ENCODE peak calls at places on chromosomes 16 and 17, in ten cellular contexts. One of them, this sample, is unnamed.

GRCh38 chr17:74466111-74466784 is at the start of gene CD300A:
- DNase-seq in heart right ventricle: peak
- DNase-seq in spleen: peak
- DNase-seq in PC-3: no peak
- DNase-seq in hepatocyte: no peak
- DNase-seq in ovary: no peak
- DNase-seq in fibroblast of lung: no peak
- DNase-seq in CD4-positive, alpha-beta memory T cell: no peak
- DNase-seq in NB4: peak
- DNase-seq in bronchial epithelial cell: no peak
- DNase-seq in this sample: no peak

GRCh38 chr17:58184308-58184985 is 8.1 kb upstream of the EPX start:
- DNase-seq in heart right ventricle: no peak
- DNase-seq in spleen: no peak
- DNase-seq in PC-3: peak
- DNase-seq in hepatocyte: no peak
- DNase-seq in ovary: no peak
- DNase-seq in fibroblast of lung: peak
- DNase-seq in CD4-positive, alpha-beta memory T cell: no peak
- DNase-seq in NB4: peak
- DNase-seq in bronchial epithelial cell: peak
- DNase-seq in this sample: no peak

GRCh38 chr17:20171741-20172377 is 162.7 kb downstream of the SPECC1 start:
- DNase-seq in heart right ventricle: no peak
- DNase-seq in spleen: no peak
- DNase-seq in PC-3: no peak
- DNase-seq in hepatocyte: peak
- DNase-seq in ovary: no peak
- DNase-seq in fibroblast of lung: peak
- DNase-seq in CD4-positive, alpha-beta memory T cell: no peak
- DNase-seq in NB4: no peak
- DNase-seq in bronchial epithelial cell: no peak
- DNase-seq in this sample: no peak

GRCh38 chr17:15475620-15476354 is 8.4 kb upstream of the CDRT4 start:
- DNase-seq in heart right ventricle: no peak
- DNase-seq in spleen: no peak
- DNase-seq in PC-3: no peak
- DNase-seq in hepatocyte: peak
- DNase-seq in ovary: no peak
- DNase-seq in fibroblast of lung: peak
- DNase-seq in CD4-positive, alpha-beta memory T cell: no peak
- DNase-seq in NB4: no peak
- DNase-seq in bronchial epithelial cell: peak
- DNase-seq in this sample: peak

GRCh38 chr17:76139801-76140660 is 1.0 kb downstream of the FOXJ1 start:
- DNase-seq in heart right ventricle: no peak
- DNase-seq in spleen: peak
- DNase-seq in PC-3: no peak
- DNase-seq in hepatocyte: peak
- DNase-seq in ovary: no peak
- DNase-seq in fibroblast of lung: no peak
- DNase-seq in CD4-positive, alpha-beta memory T cell: no peak
- DNase-seq in NB4: no peak
- DNase-seq in bronchial epithelial cell: no peak
- DNase-seq in this sample: no peak

GRCh38 chr16:11685844-11686618 is 17.8 kb downstream of the SNN start:
- DNase-seq in heart right ventricle: no peak
- DNase-seq in spleen: no peak
- DNase-seq in PC-3: peak
- DNase-seq in hepatocyte: no peak
- DNase-seq in ovary: no peak
- DNase-seq in fibroblast of lung: peak
- DNase-seq in CD4-positive, alpha-beta memory T cell: no peak
- DNase-seq in NB4: no peak
- DNase-seq in bronchial epithelial cell: no peak
- DNase-seq in this sample: no peak

GRCh38 chr17:5077781-5078105 is 524 bp upstream of the ZFP3 start:
- DNase-seq in heart right ventricle: no peak
- DNase-seq in spleen: no peak
- DNase-seq in PC-3: no peak
- DNase-seq in hepatocyte: no peak
- DNase-seq in ovary: no peak
- DNase-seq in fibroblast of lung: no peak
- DNase-seq in CD4-positive, alpha-beta memory T cell: no peak
- DNase-seq in NB4: no peak
- DNase-seq in bronchial epithelial cell: no peak
- DNase-seq in this sample: no peak

GRCh38 chr17:6487243-6488007 is 43.2 kb downstream of the PIMREG start:
- DNase-seq in heart right ventricle: no peak
- DNase-seq in spleen: peak
- DNase-seq in PC-3: no peak
- DNase-seq in hepatocyte: no peak
- DNase-seq in ovary: no peak
- DNase-seq in fibroblast of lung: no peak
- DNase-seq in CD4-positive, alpha-beta memory T cell: no peak
- DNase-seq in NB4: no peak
- DNase-seq in bronchial epithelial cell: no peak
- DNase-seq in this sample: no peak

GRCh38 chr17:4934173-4934979 is 2.3 kb downstream of the GP1BA start:
- DNase-seq in heart right ventricle: no peak
- DNase-seq in spleen: no peak
- DNase-seq in PC-3: peak
- DNase-seq in hepatocyte: peak
- DNase-seq in ovary: no peak
- DNase-seq in fibroblast of lung: peak
- DNase-seq in CD4-positive, alpha-beta memory T cell: no peak
- DNase-seq in NB4: peak
- DNase-seq in bronchial epithelial cell: peak
- DNase-seq in this sample: no peak

GRCh38 chr16:383326-384020 is 1.7 kb upstream of the PGAP6 start:
- DNase-seq in heart right ventricle: no peak
- DNase-seq in spleen: peak
- DNase-seq in PC-3: peak
- DNase-seq in hepatocyte: peak
- DNase-seq in ovary: no peak
- DNase-seq in fibroblast of lung: no peak
- DNase-seq in CD4-positive, alpha-beta memory T cell: no peak
- DNase-seq in NB4: no peak
- DNase-seq in bronchial epithelial cell: peak
- DNase-seq in this sample: no peak

GRCh38 chr17:70365098-70365583 is 195.8 kb downstream of the KCNJ2 start:
- DNase-seq in heart right ventricle: no peak
- DNase-seq in spleen: no peak
- DNase-seq in PC-3: no peak
- DNase-seq in hepatocyte: peak
- DNase-seq in ovary: no peak
- DNase-seq in fibroblast of lung: peak
- DNase-seq in CD4-positive, alpha-beta memory T cell: no peak
- DNase-seq in NB4: peak
- DNase-seq in bronchial epithelial cell: peak
- DNase-seq in this sample: peak

GRCh38 chr16:84548971-84549844 is 44.7 kb upstream of the MEAK7 start:
- DNase-seq in heart right ventricle: peak
- DNase-seq in spleen: peak
- DNase-seq in PC-3: no peak
- DNase-seq in hepatocyte: no peak
- DNase-seq in ovary: no peak
- DNase-seq in fibroblast of lung: peak
- DNase-seq in CD4-positive, alpha-beta memory T cell: peak
- DNase-seq in NB4: peak
- DNase-seq in bronchial epithelial cell: no peak
- DNase-seq in this sample: no peak

GRCh38 chr17:82815790-82816305 is 24.0 kb downstream of the ZNF750 start:
- DNase-seq in heart right ventricle: no peak
- DNase-seq in spleen: no peak
- DNase-seq in PC-3: no peak
- DNase-seq in hepatocyte: no peak
- DNase-seq in ovary: no peak
- DNase-seq in fibroblast of lung: no peak
- DNase-seq in CD4-positive, alpha-beta memory T cell: no peak
- DNase-seq in NB4: no peak
- DNase-seq in bronchial epithelial cell: no peak
- DNase-seq in this sample: no peak

GRCh38 chr16:5467552-5467951 is 370.0 kb upstream of the EEF2KMT start:
- DNase-seq in heart right ventricle: no peak
- DNase-seq in spleen: no peak
- DNase-seq in PC-3: no peak
- DNase-seq in hepatocyte: no peak
- DNase-seq in ovary: no peak
- DNase-seq in fibroblast of lung: no peak
- DNase-seq in CD4-positive, alpha-beta memory T cell: no peak
- DNase-seq in NB4: no peak
- DNase-seq in bronchial epithelial cell: no peak
- DNase-seq in this sample: no peak

GRCh38 chr17:49076575-49077384 is 55.8 kb upstream of the B4GALNT2 start:
- DNase-seq in heart right ventricle: no peak
- DNase-seq in spleen: no peak
- DNase-seq in PC-3: peak
- DNase-seq in hepatocyte: no peak
- DNase-seq in ovary: no peak
- DNase-seq in fibroblast of lung: peak
- DNase-seq in CD4-positive, alpha-beta memory T cell: no peak
- DNase-seq in NB4: no peak
- DNase-seq in bronchial epithelial cell: peak
- DNase-seq in this sample: no peak

GRCh38 chr17:27494192-27495091 is 38.2 kb downstream of the KSR1 start:
- DNase-seq in heart right ventricle: peak
- DNase-seq in spleen: no peak
- DNase-seq in PC-3: peak
- DNase-seq in hepatocyte: peak
- DNase-seq in ovary: no peak
- DNase-seq in fibroblast of lung: peak
- DNase-seq in CD4-positive, alpha-beta memory T cell: no peak
- DNase-seq in NB4: no peak
- DNase-seq in bronchial epithelial cell: peak
- DNase-seq in this sample: peak

GRCh38 chr17:1647802-1648581 is 1.7 kb downstream of the RILP start:
- DNase-seq in heart right ventricle: peak
- DNase-seq in spleen: no peak
- DNase-seq in PC-3: peak
- DNase-seq in hepatocyte: no peak
- DNase-seq in ovary: no peak
- DNase-seq in fibroblast of lung: no peak
- DNase-seq in CD4-positive, alpha-beta memory T cell: no peak
- DNase-seq in NB4: no peak
- DNase-seq in bronchial epithelial cell: peak
- DNase-seq in this sample: no peak

DNA sequence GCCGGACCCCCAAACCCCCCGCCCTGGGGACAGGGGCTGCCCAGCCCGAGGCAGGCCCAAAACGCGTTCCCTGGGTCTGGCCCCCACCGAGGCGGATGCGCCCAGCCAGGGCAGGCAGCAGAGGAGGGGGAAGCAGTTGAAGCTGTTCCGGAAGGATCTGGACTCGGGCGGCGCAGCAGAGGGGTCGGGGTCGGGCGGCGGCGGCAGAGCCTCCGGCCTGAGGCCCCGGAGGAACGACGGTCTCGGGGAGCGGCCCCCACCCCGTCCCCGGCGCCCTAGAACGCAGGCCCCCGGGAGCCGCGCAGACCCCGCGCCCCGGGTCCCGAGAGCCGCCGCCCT is 22.9 kb upstream of the ZFPM1 start:
- DNase-seq in heart right ventricle: peak
- DNase-seq in spleen: no peak
- DNase-seq in PC-3: no peak
- DNase-seq in hepatocyte: no peak
- DNase-seq in ovary: no peak
- DNase-seq in fibroblast of lung: no peak
- DNase-seq in CD4-positive, alpha-beta memory T cell: no peak
- DNase-seq in NB4: peak
- DNase-seq in bronchial epithelial cell: no peak
- DNase-seq in this sample: no peak
- H3K4me3 ChIP-seq in heart right ventricle: peak
- H3K4me3 ChIP-seq in spleen: peak
- H3K4me3 ChIP-seq in PC-3: no peak
- H3K4me3 ChIP-seq in hepatocyte: no peak
- H3K4me3 ChIP-seq in ovary: peak
- H3K4me3 ChIP-seq in fibroblast of lung: no peak
- H3K4me3 ChIP-seq in CD4-positive, alpha-beta memory T cell: peak
- H3K4me3 ChIP-seq in NB4: peak
- H3K4me3 ChIP-seq in bronchial epithelial cell: no peak
- H3K4me3 ChIP-seq in this sample: peak

DNA sequence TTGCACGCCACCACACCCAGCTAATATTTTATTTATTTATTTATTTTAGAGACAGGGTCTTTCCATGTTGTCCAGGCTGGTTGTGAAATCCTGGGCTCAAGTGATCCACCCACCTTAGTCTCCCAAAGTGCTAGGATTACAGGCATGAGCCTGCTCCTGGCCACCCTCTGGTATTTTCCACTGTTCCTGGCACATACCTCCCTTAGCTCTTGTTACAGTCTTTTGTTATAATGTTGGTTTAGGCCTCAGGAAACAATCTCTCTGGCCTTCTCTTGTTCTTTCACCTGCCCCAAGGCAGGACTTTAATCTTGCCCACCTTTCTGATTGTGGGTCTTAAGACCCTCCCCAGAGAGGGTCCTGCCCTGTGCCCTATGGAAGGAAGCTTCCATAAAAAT is 3.6 kb upstream of the CYTH1 start:
- DNase-seq in heart right ventricle: no peak
- DNase-seq in spleen: no peak
- DNase-seq in PC-3: no peak
- DNase-seq in hepatocyte: no peak
- DNase-seq in ovary: no peak
- DNase-seq in fibroblast of lung: no peak
- DNase-seq in CD4-positive, alpha-beta memory T cell: no peak
- DNase-seq in NB4: no peak
- DNase-seq in bronchial epithelial cell: no peak
- DNase-seq in this sample: no peak
- H3K4me3 ChIP-seq in heart right ventricle: no peak
- H3K4me3 ChIP-seq in spleen: no peak
- H3K4me3 ChIP-seq in PC-3: no peak
- H3K4me3 ChIP-seq in hepatocyte: no peak
- H3K4me3 ChIP-seq in ovary: no peak
- H3K4me3 ChIP-seq in fibroblast of lung: no peak
- H3K4me3 ChIP-seq in CD4-positive, alpha-beta memory T cell: no peak
- H3K4me3 ChIP-seq in NB4: no peak
- H3K4me3 ChIP-seq in bronchial epithelial cell: no peak
- H3K4me3 ChIP-seq in this sample: no peak

GRCh38 chr16:3643095-3643730 is 11.3 kb upstream of the DNASE1 start:
- DNase-seq in heart right ventricle: no peak
- DNase-seq in spleen: peak
- DNase-seq in PC-3: no peak
- DNase-seq in hepatocyte: peak
- DNase-seq in ovary: no peak
- DNase-seq in fibroblast of lung: no peak
- DNase-seq in CD4-positive, alpha-beta memory T cell: no peak
- DNase-seq in NB4: no peak
- DNase-seq in bronchial epithelial cell: no peak
- DNase-seq in this sample: no peak
- H3K4me3 ChIP-seq in heart right ventricle: no peak
- H3K4me3 ChIP-seq in spleen: no peak
- H3K4me3 ChIP-seq in PC-3: peak
- H3K4me3 ChIP-seq in hepatocyte: no peak
- H3K4me3 ChIP-seq in ovary: no peak
- H3K4me3 ChIP-seq in fibroblast of lung: no peak
- H3K4me3 ChIP-seq in CD4-positive, alpha-beta memory T cell: no peak
- H3K4me3 ChIP-seq in NB4: no peak
- H3K4me3 ChIP-seq in bronchial epithelial cell: no peak
- H3K4me3 ChIP-seq in this sample: no peak

DNA sequence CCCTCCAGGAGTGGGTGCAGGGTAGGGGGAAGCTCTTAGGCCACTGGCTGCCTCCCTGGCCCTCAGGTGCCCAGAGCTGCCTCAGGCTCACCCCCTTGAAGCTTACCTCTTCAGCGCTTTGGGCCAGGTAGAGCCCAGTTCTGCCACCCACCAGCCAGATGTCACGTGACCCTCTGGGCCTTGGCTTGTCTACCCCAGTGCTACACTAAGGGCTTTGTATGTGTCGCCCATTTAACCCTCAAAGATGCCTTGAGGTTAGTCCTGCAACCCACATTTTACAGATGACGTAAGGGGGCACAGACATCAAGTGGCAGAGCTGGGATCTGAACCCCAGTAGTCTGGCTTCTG is 3.4 kb downstream of the HAS3 start:
- DNase-seq in heart right ventricle: no peak
- DNase-seq in spleen: peak
- DNase-seq in PC-3: no peak
- DNase-seq in hepatocyte: no peak
- DNase-seq in ovary: no peak
- DNase-seq in fibroblast of lung: no peak
- DNase-seq in CD4-positive, alpha-beta memory T cell: no peak
- DNase-seq in NB4: no peak
- DNase-seq in bronchial epithelial cell: no peak
- DNase-seq in this sample: no peak
- H3K4me3 ChIP-seq in heart right ventricle: no peak
- H3K4me3 ChIP-seq in spleen: no peak
- H3K4me3 ChIP-seq in PC-3: peak
- H3K4me3 ChIP-seq in hepatocyte: no peak
- H3K4me3 ChIP-seq in ovary: no peak
- H3K4me3 ChIP-seq in fibroblast of lung: no peak
- H3K4me3 ChIP-seq in CD4-positive, alpha-beta memory T cell: no peak
- H3K4me3 ChIP-seq in NB4: no peak
- H3K4me3 ChIP-seq in bronchial epithelial cell: no peak
- H3K4me3 ChIP-seq in this sample: no peak

This sample was measured in epithelial cell of proximal tubule.